ENCODE peak calls at places on chromosomes 11 and 22, in nine cellular contexts. E is MM.1S, O is GM10248, I is MCF 10A, V is dorsolateral prefrontal cortex, N is epithelial cell of esophagus, M is GM20000, Z is endothelial cell, J is nephron progenitor cell. W is an unnamed sample.

GRCh38 chr11:124676386-124676785 is 2.7 kb downstream of the SPA17 start:
- DNase-seq in O (no peak), J (no peak), M (no peak), N (peak), E (no peak), V (no peak), Z (no peak), I (peak), W (no peak)

GRCh38 chr11:114621950-114622809 is 26.6 kb upstream of the NXPE4 start:
- DNase-seq in V (no peak), O (no peak), N (no peak), E (no peak), M (no peak), Z (no peak), J (no peak), I (no peak), W (no peak)

GRCh38 chr11:8649361-8649760 is 33.1 kb downstream of the TRIM66 start:
- DNase-seq in N (peak), O (no peak), I (peak), V (no peak), J (no peak), M (no peak), E (no peak), Z (no peak), W (no peak)

GRCh38 chr11:117705866-117706265 is 91.2 kb downstream of the DSCAML1 start:
- DNase-seq in E (no peak), N (no peak), Z (no peak), O (no peak), I (no peak), M (no peak), V (no peak), J (no peak), W (no peak)

GRCh38 chr22:29706493-29706892 is 13.3 kb upstream of the CABP7 start:
- DNase-seq in N (no peak), E (no peak), V (no peak), J (peak), I (no peak), M (no peak), Z (no peak), O (no peak), W (peak)

GRCh38 chr11:84012171-84012826 is 726.1 kb upstream of the CCDC90B start:
- DNase-seq in V (no peak), J (no peak), N (no peak), O (no peak), M (no peak), I (no peak), Z (no peak), E (no peak), W (no peak)

GRCh38 chr11:95100191-95100648 is 10.6 kb downstream of the ENDOD1 start:
- DNase-seq in I (no peak), J (no peak), E (no peak), N (no peak), Z (no peak), M (no peak), O (no peak), V (no peak), W (no peak)

GRCh38 chr11:119318240-119319135 is 1.6 kb upstream of the MCAM start:
- DNase-seq in M (peak), V (no peak), N (peak), I (peak), E (no peak), Z (no peak), J (no peak), O (peak), W (peak)

GRCh38 chr22:35914665-35915476 is 113.8 kb downstream of the RBFOX2 start:
- DNase-seq in O (no peak), V (no peak), E (peak), N (peak), I (peak), Z (peak), J (peak), M (no peak), W (peak)

GRCh38 chr11:119839504-119840133 is 110.6 kb upstream of the NECTIN1 start:
- DNase-seq in N (no peak), O (no peak), E (no peak), I (no peak), M (no peak), V (no peak), Z (no peak), J (peak), W (no peak)

GRCh38 chr11:125376117-125376516 is 119.9 kb downstream of the FEZ1 start:
- DNase-seq in O (no peak), J (no peak), I (peak), V (peak), M (no peak), Z (no peak), N (peak), E (peak), W (peak)

GRCh38 chr22:25627271-25627848 is 62.9 kb downstream of the GRK3 start:
- DNase-seq in I (no peak), M (no peak), Z (no peak), J (no peak), V (no peak), N (peak), O (no peak), E (no peak), W (no peak)

GRCh38 chr22:48717883-48718817 is 1109.5 kb downstream of the BRD1 start:
- DNase-seq in Z (no peak), M (no peak), E (no peak), I (no peak), N (no peak), J (no peak), O (no peak), V (peak), W (no peak)

GRCh38 chr11:123300874-123301695 is 106.0 kb upstream of the CLMP start:
- DNase-seq in I (peak), M (no peak), E (no peak), J (no peak), O (no peak), V (no peak), N (peak), Z (no peak), W (no peak)

GRCh38 chr22:19497245-19497644 is 17.5 kb downstream of the CDC45 start:
- DNase-seq in I (peak), J (no peak), Z (no peak), M (no peak), V (no peak), E (no peak), N (peak), O (no peak), W (no peak)

GRCh38 chr22:30307026-30307574 is 17.8 kb upstream of the CASTOR1 start:
- DNase-seq in V (no peak), J (no peak), O (no peak), N (no peak), E (no peak), I (no peak), Z (no peak), M (no peak), W (no peak)

GRCh38 chr11:102422817-102423725 is 29.5 kb downstream of the TMEM123 start:
- DNase-seq in I (no peak), J (no peak), V (no peak), O (no peak), E (no peak), M (no peak), N (no peak), Z (no peak), W (no peak)

GRCh38 chr22:49955581-49956417 is 4.8 kb upstream of the PIM3 start:
- DNase-seq in V (no peak), M (no peak), N (no peak), E (peak), O (no peak), Z (no peak), I (no peak), J (no peak), W (no peak)

GRCh38 chr11:82978422-82979099 is 77.0 kb downstream of the DDIAS start:
- DNase-seq in N (peak), V (no peak), J (no peak), M (no peak), O (no peak), I (peak), E (peak), Z (no peak), W (no peak)

GRCh38 chr11:10935015-10935564 is 77.2 kb upstream of the ZBED5 start:
- DNase-seq in Z (peak), M (no peak), E (no peak), V (no peak), J (no peak), O (no peak), I (no peak), N (no peak), W (no peak)

GRCh38 chr11:69599502-69599901 is 41.5 kb upstream of the CCND1 start:
- DNase-seq in Z (no peak), V (no peak), J (no peak), I (peak), O (no peak), E (no peak), M (no peak), N (peak), W (no peak)

GRCh38 chr11:69594481-69594880 is 46.5 kb upstream of the CCND1 start:
- DNase-seq in E (no peak), O (no peak), I (no peak), M (no peak), V (no peak), J (no peak), Z (no peak), N (no peak), W (no peak)

GRCh38 chr11:69601346-69601975 is 39.5 kb upstream of the CCND1 start:
- DNase-seq in M (no peak), N (no peak), E (no peak), I (no peak), V (no peak), Z (no peak), O (no peak), J (no peak), W (no peak)

GRCh38 chr11:69595805-69596665 is 44.9 kb upstream of the CCND1 start:
- DNase-seq in V (no peak), E (no peak), J (no peak), I (no peak), M (no peak), O (no peak), Z (no peak), N (no peak), W (no peak)

GRCh38 chr11:69598147-69598546 is 42.8 kb upstream of the CCND1 start:
- DNase-seq in Z (no peak), M (no peak), V (no peak), I (peak), O (no peak), J (no peak), N (no peak), E (no peak), W (peak)
- TF ChIP-seq CTCF in Z (no peak), M (no peak), V (no peak), I (no peak), O (no peak), J (no peak), N (no peak), E (no peak), W (no peak)

GRCh38 chr22:40346178-40347064 is at the start of gene ADSL:
- DNase-seq in J (peak), N (peak), M (peak), Z (peak), E (peak), V (peak), O (peak), I (peak), W (peak)
- TF ChIP-seq CTCF in J (no peak), N (no peak), M (no peak), Z (no peak), E (no peak), V (no peak), O (no peak), I (no peak), W (no peak)

GRCh38 chr22:39654959-39655579 is 84.5 kb downstream of the CACNA1I start:
- DNase-seq in O (no peak), E (no peak), N (no peak), M (no peak), J (no peak), I (no peak), Z (no peak), V (no peak), W (peak)
- TF ChIP-seq CTCF in O (no peak), E (peak), N (no peak), M (no peak), J (no peak), I (no peak), Z (no peak), V (no peak), W (no peak)

GRCh38 chr11:22539851-22540376 is 85.7 kb downstream of the FANCF start:
- DNase-seq in O (no peak), E (peak), V (no peak), M (no peak), Z (no peak), N (peak), I (peak), J (no peak), W (peak)
- TF ChIP-seq CTCF in O (peak), E (peak), V (peak), M (no peak), Z (no peak), N (peak), I (peak), J (peak), W (peak)

DNA sequence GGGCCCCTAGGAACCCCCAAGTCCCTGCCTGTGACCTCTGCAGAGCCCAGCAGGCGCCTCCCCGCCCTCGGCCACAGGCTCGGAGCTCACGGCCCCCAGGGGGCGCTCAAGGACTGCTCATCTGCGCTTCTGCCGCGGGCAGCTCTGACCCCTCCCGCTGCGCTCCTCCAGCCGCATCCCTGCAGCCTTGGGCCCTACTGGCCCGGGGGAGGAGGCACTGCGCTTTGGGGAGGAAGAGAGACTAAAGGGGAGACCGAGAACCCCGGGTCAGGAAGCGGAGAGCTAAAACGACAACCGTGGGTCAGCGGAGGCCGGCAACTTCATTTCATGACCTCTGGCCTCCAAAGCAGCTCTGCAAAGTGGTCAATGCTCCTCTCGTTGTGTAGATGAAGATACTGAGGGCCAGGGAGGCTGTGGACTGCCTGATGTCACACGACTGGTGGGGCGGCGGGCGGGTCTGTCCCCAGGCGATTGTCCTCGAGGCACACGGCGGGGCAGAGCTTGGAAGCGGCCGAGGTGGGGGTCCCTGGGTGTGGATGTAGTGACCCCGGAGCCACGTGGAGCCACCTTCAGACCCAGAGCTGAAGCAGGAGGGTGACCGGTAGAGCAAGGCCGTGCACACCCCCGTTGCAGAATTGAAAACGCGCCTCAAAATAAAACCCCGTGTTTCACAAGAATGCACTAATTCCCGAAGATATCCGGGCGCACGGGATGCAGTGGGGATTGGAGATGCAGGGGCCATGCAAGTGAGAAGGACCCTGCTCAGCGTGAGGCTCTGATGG is 2.7 kb upstream of the KRTAP5-6 start:
- DNase-seq in M (peak), I (peak), O (peak), E (peak), J (peak), V (peak), N (peak), Z (peak), W (peak)
- TF ChIP-seq CTCF in M (peak), I (peak), O (peak), E (peak), J (peak), V (peak), N (peak), Z (peak), W (peak)

GRCh38 chr11:13561860-13562259 is 66.1 kb upstream of the PTH start:
- DNase-seq in N (no peak), M (no peak), J (no peak), E (no peak), O (no peak), I (no peak), Z (no peak), V (no peak), W (no peak)
- TF ChIP-seq CTCF in N (no peak), M (no peak), J (no peak), E (no peak), O (no peak), I (no peak), Z (no peak), V (no peak), W (no peak)

GRCh38 chr11:20131744-20132666 is 28.3 kb downstream of the DBX1 start:
- DNase-seq in V (peak), M (peak), N (peak), Z (peak), O (peak), E (peak), J (peak), I (peak), W (peak)
- TF ChIP-seq CTCF in V (peak), M (peak), N (peak), Z (peak), O (peak), E (peak), J (peak), I (peak), W (peak)

DNA sequence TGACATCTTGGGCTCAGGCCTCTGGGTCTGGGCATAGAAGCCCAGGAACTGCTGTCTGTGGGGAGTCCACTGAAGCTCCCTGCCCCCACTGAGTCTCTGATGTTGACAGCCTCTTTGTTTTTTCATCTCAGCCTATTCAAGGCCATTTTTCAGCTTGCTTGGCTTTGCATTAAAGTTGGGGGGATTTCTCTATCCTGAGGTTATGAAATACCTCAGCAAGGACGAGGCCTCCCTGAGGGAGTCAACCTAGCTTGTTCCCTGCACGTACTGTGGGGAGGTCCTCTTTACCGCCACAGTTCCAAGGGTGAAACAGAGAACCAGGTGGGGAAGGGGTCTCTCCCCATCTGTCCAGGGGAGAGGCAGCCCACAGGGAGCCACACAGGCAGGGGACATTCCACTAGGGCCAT is 8.4 kb downstream of the KCNQ1OT1 start:
- DNase-seq in I (no peak), M (no peak), J (no peak), N (no peak), V (no peak), Z (no peak), E (no peak), O (no peak), W (no peak)
- TF ChIP-seq CTCF in I (no peak), M (no peak), J (no peak), N (no peak), V (no peak), Z (no peak), E (no peak), O (no peak), W (no peak)

GRCh38 chr11:111870113-111870512 is 1.3 kb downstream of the ALG9 start:
- DNase-seq in V (no peak), E (no peak), I (no peak), Z (no peak), N (peak), M (no peak), O (no peak), J (no peak), W (no peak)

GRCh38 chr11:111871693-111872161 is 346 bp upstream of the ALG9 start:
- DNase-seq in E (no peak), O (no peak), N (no peak), M (peak), I (peak), Z (no peak), J (no peak), V (no peak), W (no peak)

GRCh38 chr11:111870522-111870886 is 877 bp downstream of the ALG9 start:
- DNase-seq in I (no peak), Z (no peak), V (no peak), O (peak), J (no peak), M (peak), N (peak), E (no peak), W (no peak)

DNA sequence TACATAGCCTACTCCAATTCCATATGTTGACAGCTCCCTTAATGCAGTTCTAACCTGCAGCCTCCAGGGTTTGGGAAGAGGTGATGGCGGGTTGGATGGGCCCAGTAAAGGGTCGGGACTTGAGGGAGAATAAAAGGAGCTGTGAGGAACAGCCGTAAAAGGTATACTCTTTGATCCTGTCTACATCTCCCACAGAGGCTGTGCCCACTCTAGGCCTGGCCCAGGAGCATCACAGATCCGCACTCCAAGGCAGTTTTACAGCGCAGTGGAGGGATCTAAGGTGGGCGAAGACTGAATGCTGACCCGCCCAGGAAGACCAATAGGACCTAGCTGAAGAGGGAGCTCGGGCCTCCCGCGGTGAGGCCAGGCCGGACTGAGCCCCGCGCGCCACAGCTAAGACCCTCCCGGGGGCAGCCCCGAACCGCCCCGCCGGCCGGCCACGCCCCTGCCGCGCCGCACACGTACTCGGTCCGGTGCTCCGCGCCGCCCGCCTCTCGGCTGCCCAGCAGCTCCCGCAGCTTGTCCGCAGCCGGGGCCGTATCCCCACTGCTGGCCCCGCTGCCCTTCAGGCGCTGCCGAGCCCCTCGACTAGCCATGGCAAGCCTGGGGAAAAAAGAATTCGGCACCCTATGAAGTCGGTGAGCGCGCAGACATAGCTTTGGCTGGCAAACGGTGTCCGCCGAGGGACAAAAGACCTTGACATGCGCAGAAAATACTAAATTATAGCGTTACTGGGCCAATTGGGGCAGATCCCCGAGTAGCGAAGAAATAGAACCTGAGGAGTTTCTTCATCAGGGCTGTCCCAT is at the start of gene ALG9:
- DNase-seq in J (peak), Z (peak), I (peak), E (peak), M (peak), N (peak), V (peak), O (peak), W (peak)
- TF ChIP-seq CTCF in J (peak), Z (peak), I (peak), E (peak), M (no peak), N (peak), V (no peak), O (no peak), W (peak)

W was measured in GM23338.